ENCODE peak calls at places on chromosome 19, in eight cellular contexts. One of them, this sample, is unnamed.

GRCh38 chr19:17450264-17451075 is 2.0 kb upstream of the TMEM221 start:
- DNase-seq in neural progenitor cell: no peak
- DNase-seq in choroid plexus epithelial cell: no peak
- DNase-seq in progenitor cell of endocrine pancreas: no peak
- DNase-seq in cardiac muscle cell: no peak
- DNase-seq in PC-3: peak
- DNase-seq in fibroblast of the aortic adventitia: no peak
- DNase-seq in dorsolateral prefrontal cortex: no peak
- DNase-seq in this sample: no peak

GRCh38 chr19:32010071-32010470 is 335.3 kb upstream of the ZNF507 start:
- DNase-seq in neural progenitor cell: no peak
- DNase-seq in choroid plexus epithelial cell: no peak
- DNase-seq in progenitor cell of endocrine pancreas: no peak
- DNase-seq in cardiac muscle cell: no peak
- DNase-seq in PC-3: no peak
- DNase-seq in fibroblast of the aortic adventitia: no peak
- DNase-seq in dorsolateral prefrontal cortex: no peak
- DNase-seq in this sample: no peak

GRCh38 chr19:7772752-7773291 is 9.8 kb downstream of the CLEC4M start:
- DNase-seq in neural progenitor cell: no peak
- DNase-seq in choroid plexus epithelial cell: peak
- DNase-seq in progenitor cell of endocrine pancreas: no peak
- DNase-seq in cardiac muscle cell: peak
- DNase-seq in PC-3: no peak
- DNase-seq in fibroblast of the aortic adventitia: no peak
- DNase-seq in dorsolateral prefrontal cortex: no peak
- DNase-seq in this sample: no peak

GRCh38 chr19:35718345-35719041 is 690 bp downstream of the KMT2B start:
- DNase-seq in neural progenitor cell: no peak
- DNase-seq in choroid plexus epithelial cell: peak
- DNase-seq in progenitor cell of endocrine pancreas: no peak
- DNase-seq in cardiac muscle cell: peak
- DNase-seq in PC-3: peak
- DNase-seq in fibroblast of the aortic adventitia: no peak
- DNase-seq in dorsolateral prefrontal cortex: no peak
- DNase-seq in this sample: no peak

GRCh38 chr19:6271721-6272410 is 7.9 kb downstream of the MLLT1 start:
- DNase-seq in neural progenitor cell: peak
- DNase-seq in choroid plexus epithelial cell: peak
- DNase-seq in progenitor cell of endocrine pancreas: no peak
- DNase-seq in cardiac muscle cell: peak
- DNase-seq in PC-3: peak
- DNase-seq in fibroblast of the aortic adventitia: peak
- DNase-seq in dorsolateral prefrontal cortex: peak
- DNase-seq in this sample: no peak

GRCh38 chr19:43755256-43755801 is 567 bp upstream of the SMG9 start:
- DNase-seq in neural progenitor cell: peak
- DNase-seq in choroid plexus epithelial cell: peak
- DNase-seq in progenitor cell of endocrine pancreas: peak
- DNase-seq in cardiac muscle cell: peak
- DNase-seq in PC-3: peak
- DNase-seq in fibroblast of the aortic adventitia: peak
- DNase-seq in dorsolateral prefrontal cortex: peak
- DNase-seq in this sample: no peak

GRCh38 chr19:38400361-38400760 is 2.5 kb upstream of the FAM98C start:
- DNase-seq in neural progenitor cell: no peak
- DNase-seq in choroid plexus epithelial cell: no peak
- DNase-seq in progenitor cell of endocrine pancreas: no peak
- DNase-seq in cardiac muscle cell: no peak
- DNase-seq in PC-3: no peak
- DNase-seq in fibroblast of the aortic adventitia: no peak
- DNase-seq in dorsolateral prefrontal cortex: no peak
- DNase-seq in this sample: no peak

GRCh38 chr19:55092423-55093318 is 17.0 kb downstream of the EPS8L1 start:
- DNase-seq in neural progenitor cell: peak
- DNase-seq in choroid plexus epithelial cell: no peak
- DNase-seq in progenitor cell of endocrine pancreas: no peak
- DNase-seq in cardiac muscle cell: no peak
- DNase-seq in PC-3: no peak
- DNase-seq in fibroblast of the aortic adventitia: no peak
- DNase-seq in dorsolateral prefrontal cortex: no peak
- DNase-seq in this sample: no peak

GRCh38 chr19:39193785-39194184 is 3.0 kb upstream of the NCCRP1 start:
- DNase-seq in neural progenitor cell: peak
- DNase-seq in choroid plexus epithelial cell: peak
- DNase-seq in progenitor cell of endocrine pancreas: no peak
- DNase-seq in cardiac muscle cell: peak
- DNase-seq in PC-3: no peak
- DNase-seq in fibroblast of the aortic adventitia: no peak
- DNase-seq in dorsolateral prefrontal cortex: no peak
- DNase-seq in this sample: no peak

GRCh38 chr19:18422530-18423191 is 3.5 kb downstream of the SSBP4 start:
- DNase-seq in neural progenitor cell: no peak
- DNase-seq in choroid plexus epithelial cell: no peak
- DNase-seq in progenitor cell of endocrine pancreas: peak
- DNase-seq in cardiac muscle cell: no peak
- DNase-seq in PC-3: no peak
- DNase-seq in fibroblast of the aortic adventitia: no peak
- DNase-seq in dorsolateral prefrontal cortex: no peak
- DNase-seq in this sample: no peak

GRCh38 chr19:44931541-44931940 is 10.5 kb upstream of the APOC4 start:
- DNase-seq in neural progenitor cell: no peak
- DNase-seq in choroid plexus epithelial cell: no peak
- DNase-seq in progenitor cell of endocrine pancreas: no peak
- DNase-seq in cardiac muscle cell: no peak
- DNase-seq in PC-3: no peak
- DNase-seq in fibroblast of the aortic adventitia: no peak
- DNase-seq in dorsolateral prefrontal cortex: no peak
- DNase-seq in this sample: no peak

GRCh38 chr19:39795001-39795400 is 16.3 kb downstream of the LEUTX start:
- DNase-seq in neural progenitor cell: no peak
- DNase-seq in choroid plexus epithelial cell: no peak
- DNase-seq in progenitor cell of endocrine pancreas: no peak
- DNase-seq in cardiac muscle cell: no peak
- DNase-seq in PC-3: peak
- DNase-seq in fibroblast of the aortic adventitia: no peak
- DNase-seq in dorsolateral prefrontal cortex: no peak
- DNase-seq in this sample: no peak

GRCh38 chr19:35734889-35735288 is 7.4 kb downstream of the IGFLR1 start:
- DNase-seq in neural progenitor cell: no peak
- DNase-seq in choroid plexus epithelial cell: no peak
- DNase-seq in progenitor cell of endocrine pancreas: no peak
- DNase-seq in cardiac muscle cell: no peak
- DNase-seq in PC-3: no peak
- DNase-seq in fibroblast of the aortic adventitia: no peak
- DNase-seq in dorsolateral prefrontal cortex: no peak
- DNase-seq in this sample: no peak

GRCh38 chr19:54694648-54695047 is 29.6 kb upstream of the KIR3DL3 start:
- DNase-seq in neural progenitor cell: no peak
- DNase-seq in choroid plexus epithelial cell: no peak
- DNase-seq in progenitor cell of endocrine pancreas: no peak
- DNase-seq in cardiac muscle cell: no peak
- DNase-seq in PC-3: no peak
- DNase-seq in fibroblast of the aortic adventitia: no peak
- DNase-seq in dorsolateral prefrontal cortex: no peak
- DNase-seq in this sample: no peak

GRCh38 chr19:23515551-23515950 is 120.3 kb upstream of the ZNF91 start:
- DNase-seq in neural progenitor cell: no peak
- DNase-seq in choroid plexus epithelial cell: no peak
- DNase-seq in progenitor cell of endocrine pancreas: no peak
- DNase-seq in cardiac muscle cell: no peak
- DNase-seq in PC-3: no peak
- DNase-seq in fibroblast of the aortic adventitia: no peak
- DNase-seq in dorsolateral prefrontal cortex: no peak
- DNase-seq in this sample: no peak

GRCh38 chr19:21841081-21841783 is 5.2 kb upstream of the ZNF43 start:
- DNase-seq in neural progenitor cell: no peak
- DNase-seq in choroid plexus epithelial cell: no peak
- DNase-seq in progenitor cell of endocrine pancreas: no peak
- DNase-seq in cardiac muscle cell: no peak
- DNase-seq in PC-3: no peak
- DNase-seq in fibroblast of the aortic adventitia: no peak
- DNase-seq in dorsolateral prefrontal cortex: no peak
- DNase-seq in this sample: no peak

GRCh38 chr19:52557231-52557995 is 12.7 kb upstream of the ZNF701 start:
- DNase-seq in neural progenitor cell: no peak
- DNase-seq in choroid plexus epithelial cell: no peak
- DNase-seq in progenitor cell of endocrine pancreas: no peak
- DNase-seq in cardiac muscle cell: no peak
- DNase-seq in PC-3: no peak
- DNase-seq in fibroblast of the aortic adventitia: no peak
- DNase-seq in dorsolateral prefrontal cortex: no peak
- DNase-seq in this sample: no peak
- TF ChIP-seq CTCF in neural progenitor cell: no peak
- TF ChIP-seq CTCF in choroid plexus epithelial cell: no peak
- TF ChIP-seq CTCF in progenitor cell of endocrine pancreas: no peak
- TF ChIP-seq CTCF in cardiac muscle cell: no peak
- TF ChIP-seq CTCF in PC-3: no peak
- TF ChIP-seq CTCF in fibroblast of the aortic adventitia: no peak
- TF ChIP-seq CTCF in dorsolateral prefrontal cortex: no peak
- TF ChIP-seq CTCF in this sample: no peak

GRCh38 chr19:2054763-2055162 is 3.7 kb upstream of the MKNK2 start:
- DNase-seq in neural progenitor cell: no peak
- DNase-seq in choroid plexus epithelial cell: no peak
- DNase-seq in progenitor cell of endocrine pancreas: no peak
- DNase-seq in cardiac muscle cell: no peak
- DNase-seq in PC-3: no peak
- DNase-seq in fibroblast of the aortic adventitia: no peak
- DNase-seq in dorsolateral prefrontal cortex: no peak
- DNase-seq in this sample: no peak
- TF ChIP-seq CTCF in neural progenitor cell: no peak
- TF ChIP-seq CTCF in choroid plexus epithelial cell: no peak
- TF ChIP-seq CTCF in progenitor cell of endocrine pancreas: no peak
- TF ChIP-seq CTCF in cardiac muscle cell: no peak
- TF ChIP-seq CTCF in PC-3: no peak
- TF ChIP-seq CTCF in fibroblast of the aortic adventitia: no peak
- TF ChIP-seq CTCF in dorsolateral prefrontal cortex: no peak
- TF ChIP-seq CTCF in this sample: no peak

GRCh38 chr19:42353341-42354015 is 28.0 kb downstream of the MEGF8 start:
- DNase-seq in neural progenitor cell: no peak
- DNase-seq in choroid plexus epithelial cell: no peak
- DNase-seq in progenitor cell of endocrine pancreas: no peak
- DNase-seq in cardiac muscle cell: no peak
- DNase-seq in PC-3: no peak
- DNase-seq in fibroblast of the aortic adventitia: no peak
- DNase-seq in dorsolateral prefrontal cortex: no peak
- DNase-seq in this sample: no peak
- TF ChIP-seq CTCF in neural progenitor cell: no peak
- TF ChIP-seq CTCF in choroid plexus epithelial cell: no peak
- TF ChIP-seq CTCF in progenitor cell of endocrine pancreas: no peak
- TF ChIP-seq CTCF in cardiac muscle cell: no peak
- TF ChIP-seq CTCF in PC-3: no peak
- TF ChIP-seq CTCF in fibroblast of the aortic adventitia: no peak
- TF ChIP-seq CTCF in dorsolateral prefrontal cortex: no peak
- TF ChIP-seq CTCF in this sample: no peak

GRCh38 chr19:48332662-48333466 is 7.5 kb downstream of the EMP3 start:
- DNase-seq in neural progenitor cell: peak
- DNase-seq in choroid plexus epithelial cell: peak
- DNase-seq in progenitor cell of endocrine pancreas: peak
- DNase-seq in cardiac muscle cell: peak
- DNase-seq in PC-3: peak
- DNase-seq in fibroblast of the aortic adventitia: peak
- DNase-seq in dorsolateral prefrontal cortex: peak
- DNase-seq in this sample: peak

GRCh38 chr19:48329167-48329891 is 4.0 kb downstream of the EMP3 start:
- DNase-seq in neural progenitor cell: no peak
- DNase-seq in choroid plexus epithelial cell: peak
- DNase-seq in progenitor cell of endocrine pancreas: no peak
- DNase-seq in cardiac muscle cell: no peak
- DNase-seq in PC-3: peak
- DNase-seq in fibroblast of the aortic adventitia: peak
- DNase-seq in dorsolateral prefrontal cortex: no peak
- DNase-seq in this sample: no peak

GRCh38 chr19:48332351-48332661 is 7.0 kb downstream of the EMP3 start:
- DNase-seq in neural progenitor cell: no peak
- DNase-seq in choroid plexus epithelial cell: no peak
- DNase-seq in progenitor cell of endocrine pancreas: no peak
- DNase-seq in cardiac muscle cell: no peak
- DNase-seq in PC-3: no peak
- DNase-seq in fibroblast of the aortic adventitia: no peak
- DNase-seq in dorsolateral prefrontal cortex: no peak
- DNase-seq in this sample: no peak

GRCh38 chr19:48333467-48334384 is 8.4 kb downstream of the EMP3 start:
- DNase-seq in neural progenitor cell: peak
- DNase-seq in choroid plexus epithelial cell: peak
- DNase-seq in progenitor cell of endocrine pancreas: peak
- DNase-seq in cardiac muscle cell: peak
- DNase-seq in PC-3: peak
- DNase-seq in fibroblast of the aortic adventitia: peak
- DNase-seq in dorsolateral prefrontal cortex: peak
- DNase-seq in this sample: no peak

GRCh38 chr19:48330012-48330681 is 4.8 kb downstream of the EMP3 start:
- DNase-seq in neural progenitor cell: peak
- DNase-seq in choroid plexus epithelial cell: no peak
- DNase-seq in progenitor cell of endocrine pancreas: peak
- DNase-seq in cardiac muscle cell: no peak
- DNase-seq in PC-3: no peak
- DNase-seq in fibroblast of the aortic adventitia: no peak
- DNase-seq in dorsolateral prefrontal cortex: peak
- DNase-seq in this sample: no peak
- TF ChIP-seq CTCF in neural progenitor cell: no peak
- TF ChIP-seq CTCF in choroid plexus epithelial cell: no peak
- TF ChIP-seq CTCF in progenitor cell of endocrine pancreas: peak
- TF ChIP-seq CTCF in cardiac muscle cell: no peak
- TF ChIP-seq CTCF in PC-3: no peak
- TF ChIP-seq CTCF in fibroblast of the aortic adventitia: no peak
- TF ChIP-seq CTCF in dorsolateral prefrontal cortex: peak
- TF ChIP-seq CTCF in this sample: no peak

DNA sequence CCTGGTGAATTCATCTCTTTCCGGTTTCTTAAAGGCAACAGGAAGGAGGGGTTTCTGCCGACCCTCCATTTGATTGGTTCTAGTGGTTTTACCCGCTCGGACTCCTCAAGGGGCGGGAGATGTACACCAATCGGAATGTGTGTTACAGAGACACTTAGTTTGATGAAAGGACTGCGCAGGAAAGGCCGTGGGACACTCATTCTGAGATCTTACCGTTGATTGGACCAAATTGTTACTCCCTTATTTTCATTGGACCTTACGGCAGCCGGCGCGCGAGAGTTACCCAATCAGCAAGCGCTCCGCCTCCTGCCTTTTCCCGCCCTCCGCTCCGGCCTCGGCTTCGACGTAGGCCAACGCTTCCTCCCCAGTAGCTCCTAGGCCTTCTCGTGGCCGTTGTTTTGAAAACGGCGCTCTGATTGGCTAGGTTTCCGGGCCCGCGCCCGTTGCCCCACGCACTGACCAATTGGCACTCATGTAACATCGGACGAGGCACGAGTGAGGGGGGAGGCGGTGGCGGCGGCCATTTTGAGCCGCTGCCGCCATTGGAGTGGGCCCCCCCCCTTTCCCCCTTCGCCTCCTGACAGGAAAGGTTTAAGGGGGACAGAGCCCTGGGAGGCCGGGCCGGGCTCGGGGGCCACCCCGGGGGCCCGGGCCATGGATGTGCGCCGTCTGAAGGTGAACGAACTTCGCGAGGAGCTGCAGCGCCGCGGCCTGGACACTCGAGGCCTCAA is at the start of gene HNRNPUL1:
- DNase-seq in neural progenitor cell: peak
- DNase-seq in choroid plexus epithelial cell: peak
- DNase-seq in progenitor cell of endocrine pancreas: peak
- DNase-seq in cardiac muscle cell: peak
- DNase-seq in PC-3: peak
- DNase-seq in fibroblast of the aortic adventitia: peak
- DNase-seq in dorsolateral prefrontal cortex: peak
- DNase-seq in this sample: peak
- TF ChIP-seq CTCF in neural progenitor cell: peak
- TF ChIP-seq CTCF in choroid plexus epithelial cell: peak
- TF ChIP-seq CTCF in progenitor cell of endocrine pancreas: peak
- TF ChIP-seq CTCF in cardiac muscle cell: peak
- TF ChIP-seq CTCF in PC-3: peak
- TF ChIP-seq CTCF in fibroblast of the aortic adventitia: peak
- TF ChIP-seq CTCF in dorsolateral prefrontal cortex: peak
- TF ChIP-seq CTCF in this sample: no peak

GRCh38 chr19:2977001-2977685 is at the start of gene TLE6:
- DNase-seq in neural progenitor cell: peak
- DNase-seq in choroid plexus epithelial cell: peak
- DNase-seq in progenitor cell of endocrine pancreas: peak
- DNase-seq in cardiac muscle cell: peak
- DNase-seq in PC-3: peak
- DNase-seq in fibroblast of the aortic adventitia: peak
- DNase-seq in dorsolateral prefrontal cortex: peak
- DNase-seq in this sample: peak
- TF ChIP-seq CTCF in neural progenitor cell: no peak
- TF ChIP-seq CTCF in choroid plexus epithelial cell: no peak
- TF ChIP-seq CTCF in progenitor cell of endocrine pancreas: no peak
- TF ChIP-seq CTCF in cardiac muscle cell: no peak
- TF ChIP-seq CTCF in PC-3: no peak
- TF ChIP-seq CTCF in fibroblast of the aortic adventitia: no peak
- TF ChIP-seq CTCF in dorsolateral prefrontal cortex: no peak
- TF ChIP-seq CTCF in this sample: no peak